ENCODE peak calls at places on chromosomes 16 and 17, in eight cellular contexts. One of them, this sample, is unnamed.

GRCh38 chr17:60160829-60161501 is 11.2 kb downstream of the CA4 start:
- DNase-seq in GM12892: no peak
- DNase-seq in HepG2: no peak
- DNase-seq in endothelial cell of umbilical vein: no peak
- DNase-seq in prostate gland: no peak
- DNase-seq in sigmoid colon: no peak
- DNase-seq in H1: peak
- DNase-seq in breast epithelium: no peak
- DNase-seq in this sample: no peak

GRCh38 chr16:53753431-53753830 is 49.5 kb downstream of the FTO start:
- DNase-seq in GM12892: no peak
- DNase-seq in HepG2: no peak
- DNase-seq in endothelial cell of umbilical vein: no peak
- DNase-seq in prostate gland: no peak
- DNase-seq in sigmoid colon: no peak
- DNase-seq in H1: no peak
- DNase-seq in breast epithelium: no peak
- DNase-seq in this sample: no peak

GRCh38 chr17:65231662-65232335 is 94.6 kb downstream of the RGS9 start:
- DNase-seq in GM12892: peak
- DNase-seq in HepG2: peak
- DNase-seq in endothelial cell of umbilical vein: peak
- DNase-seq in prostate gland: peak
- DNase-seq in sigmoid colon: no peak
- DNase-seq in H1: peak
- DNase-seq in breast epithelium: no peak
- DNase-seq in this sample: peak

GRCh38 chr16:48535831-48536599 is 74.0 kb downstream of the N4BP1 start:
- DNase-seq in GM12892: peak
- DNase-seq in HepG2: peak
- DNase-seq in endothelial cell of umbilical vein: no peak
- DNase-seq in prostate gland: peak
- DNase-seq in sigmoid colon: peak
- DNase-seq in H1: no peak
- DNase-seq in breast epithelium: no peak
- DNase-seq in this sample: peak

GRCh38 chr17:31415004-31415454 is 23.6 kb downstream of the RAB11FIP4 start:
- DNase-seq in GM12892: no peak
- DNase-seq in HepG2: peak
- DNase-seq in endothelial cell of umbilical vein: no peak
- DNase-seq in prostate gland: no peak
- DNase-seq in sigmoid colon: no peak
- DNase-seq in H1: no peak
- DNase-seq in breast epithelium: no peak
- DNase-seq in this sample: no peak

GRCh38 chr16:79764415-79765149 is 164.0 kb upstream of the MAF start:
- DNase-seq in GM12892: no peak
- DNase-seq in HepG2: no peak
- DNase-seq in endothelial cell of umbilical vein: no peak
- DNase-seq in prostate gland: no peak
- DNase-seq in sigmoid colon: no peak
- DNase-seq in H1: no peak
- DNase-seq in breast epithelium: no peak
- DNase-seq in this sample: no peak

GRCh38 chr16:49969356-49970030 is 55.5 kb upstream of the CNEP1R1 start:
- DNase-seq in GM12892: no peak
- DNase-seq in HepG2: peak
- DNase-seq in endothelial cell of umbilical vein: no peak
- DNase-seq in prostate gland: no peak
- DNase-seq in sigmoid colon: no peak
- DNase-seq in H1: no peak
- DNase-seq in breast epithelium: no peak
- DNase-seq in this sample: no peak

GRCh38 chr17:51739245-51739886 is 419.1 kb downstream of the CA10 start:
- DNase-seq in GM12892: no peak
- DNase-seq in HepG2: no peak
- DNase-seq in endothelial cell of umbilical vein: no peak
- DNase-seq in prostate gland: peak
- DNase-seq in sigmoid colon: no peak
- DNase-seq in H1: no peak
- DNase-seq in breast epithelium: no peak
- DNase-seq in this sample: no peak

GRCh38 chr17:511833-512251 is 159.2 kb upstream of the RPH3AL start:
- DNase-seq in GM12892: no peak
- DNase-seq in HepG2: no peak
- DNase-seq in endothelial cell of umbilical vein: no peak
- DNase-seq in prostate gland: no peak
- DNase-seq in sigmoid colon: no peak
- DNase-seq in H1: no peak
- DNase-seq in breast epithelium: no peak
- DNase-seq in this sample: no peak

GRCh38 chr16:8798174-8798527 is 512 bp downstream of the PMM2 start:
- DNase-seq in GM12892: no peak
- DNase-seq in HepG2: peak
- DNase-seq in endothelial cell of umbilical vein: no peak
- DNase-seq in prostate gland: no peak
- DNase-seq in sigmoid colon: no peak
- DNase-seq in H1: no peak
- DNase-seq in breast epithelium: no peak
- DNase-seq in this sample: no peak

DNA sequence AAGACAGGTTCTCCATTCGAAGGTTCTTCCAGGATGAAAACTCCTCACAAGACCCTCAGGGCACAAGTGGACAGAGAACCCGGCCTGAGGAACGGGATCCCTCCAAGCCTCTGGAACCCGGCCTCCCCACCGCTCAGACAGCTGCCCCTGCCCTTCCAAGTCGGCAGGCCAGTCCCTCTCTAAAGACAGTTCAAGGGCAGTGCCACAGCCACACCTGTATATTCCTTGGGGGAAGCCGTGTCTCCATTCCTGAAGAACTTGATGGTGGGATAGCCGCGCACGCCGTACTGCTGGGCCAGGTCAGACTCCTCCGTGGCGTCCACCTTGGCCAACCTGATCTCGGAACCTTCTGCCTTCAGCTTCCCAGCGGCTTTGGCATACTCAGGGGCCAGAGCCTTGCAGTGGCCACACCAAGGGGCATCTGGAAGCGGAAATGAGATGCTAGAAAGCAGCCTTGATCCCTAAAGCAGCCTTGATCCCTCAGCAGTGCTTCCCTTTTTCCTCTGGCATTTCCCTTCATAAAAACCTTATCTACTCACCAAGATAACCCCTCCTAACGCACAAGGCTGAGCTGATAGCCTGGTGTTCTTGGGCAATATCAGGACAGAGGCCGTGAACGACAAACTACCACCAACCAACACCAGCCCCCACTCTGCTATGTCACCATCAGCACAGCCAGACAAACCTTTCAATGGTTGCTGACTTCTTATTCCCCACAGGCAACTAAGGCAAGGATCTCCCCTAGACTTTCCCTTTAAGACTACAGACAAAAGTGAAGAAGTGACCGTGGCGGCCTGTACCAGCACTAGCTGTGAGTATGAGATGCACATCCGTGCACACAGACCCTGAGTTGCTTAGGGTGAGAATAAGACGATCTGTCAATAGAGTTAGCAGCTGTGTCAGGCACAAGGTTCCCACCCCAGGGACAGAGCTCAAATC is 1.1 kb downstream of the P4HB start:
- DNase-seq in GM12892: no peak
- DNase-seq in HepG2: no peak
- DNase-seq in endothelial cell of umbilical vein: no peak
- DNase-seq in prostate gland: no peak
- DNase-seq in sigmoid colon: no peak
- DNase-seq in H1: no peak
- DNase-seq in breast epithelium: no peak
- DNase-seq in this sample: no peak
- TF ChIP-seq POLR2A in GM12892: no peak
- TF ChIP-seq POLR2A in HepG2: no peak
- TF ChIP-seq POLR2A in endothelial cell of umbilical vein: no peak
- TF ChIP-seq POLR2A in prostate gland: no peak
- TF ChIP-seq POLR2A in sigmoid colon: no peak
- TF ChIP-seq POLR2A in H1: no peak
- TF ChIP-seq POLR2A in breast epithelium: no peak
- TF ChIP-seq POLR2A in this sample: peak

DNA sequence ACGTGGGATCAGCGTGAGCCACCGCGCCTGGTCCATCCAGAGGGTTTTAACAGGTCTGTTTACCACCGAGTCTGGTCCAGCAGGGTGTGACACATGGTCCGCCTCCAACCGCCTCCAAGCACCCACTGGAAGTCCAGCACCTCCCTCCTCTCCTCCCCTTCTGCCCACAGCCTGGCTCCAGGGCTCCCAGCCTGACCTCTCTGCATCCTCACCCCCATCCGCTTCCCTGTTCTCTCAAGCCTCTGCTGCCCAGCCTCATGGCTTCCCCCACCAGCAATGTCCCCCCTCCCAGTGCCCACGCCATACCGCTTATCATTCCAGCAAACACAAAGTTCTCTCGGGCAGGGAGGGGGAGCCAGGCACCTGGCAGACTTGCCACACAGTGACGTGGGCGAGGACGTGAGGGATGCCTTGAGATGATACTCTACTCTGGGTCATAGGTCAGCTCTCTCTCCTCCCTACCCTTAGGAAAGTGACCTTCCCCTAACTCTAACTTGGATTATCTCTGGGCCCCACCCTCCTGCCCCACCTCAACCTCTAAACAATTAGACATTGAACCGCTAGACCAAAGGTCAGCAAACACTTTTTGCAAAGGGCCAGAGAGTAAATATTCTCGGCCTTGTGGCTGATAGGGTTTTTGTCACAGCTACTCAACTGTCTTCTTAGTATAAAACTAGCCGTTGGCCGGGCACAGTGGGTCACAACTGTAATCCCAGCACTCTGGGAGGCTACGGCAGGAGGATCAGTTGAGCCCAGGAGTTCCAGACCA is 23.1 kb downstream of the CDC42EP4 start:
- DNase-seq in GM12892: no peak
- DNase-seq in HepG2: peak
- DNase-seq in endothelial cell of umbilical vein: no peak
- DNase-seq in prostate gland: peak
- DNase-seq in sigmoid colon: peak
- DNase-seq in H1: no peak
- DNase-seq in breast epithelium: peak
- DNase-seq in this sample: no peak
- TF ChIP-seq POLR2AphosphoS5 in GM12892: no peak
- TF ChIP-seq POLR2AphosphoS5 in HepG2: no peak
- TF ChIP-seq POLR2AphosphoS5 in endothelial cell of umbilical vein: no peak
- TF ChIP-seq POLR2AphosphoS5 in prostate gland: peak
- TF ChIP-seq POLR2AphosphoS5 in sigmoid colon: peak
- TF ChIP-seq POLR2AphosphoS5 in H1: no peak
- TF ChIP-seq POLR2AphosphoS5 in breast epithelium: no peak
- TF ChIP-seq POLR2AphosphoS5 in this sample: no peak

DNA sequence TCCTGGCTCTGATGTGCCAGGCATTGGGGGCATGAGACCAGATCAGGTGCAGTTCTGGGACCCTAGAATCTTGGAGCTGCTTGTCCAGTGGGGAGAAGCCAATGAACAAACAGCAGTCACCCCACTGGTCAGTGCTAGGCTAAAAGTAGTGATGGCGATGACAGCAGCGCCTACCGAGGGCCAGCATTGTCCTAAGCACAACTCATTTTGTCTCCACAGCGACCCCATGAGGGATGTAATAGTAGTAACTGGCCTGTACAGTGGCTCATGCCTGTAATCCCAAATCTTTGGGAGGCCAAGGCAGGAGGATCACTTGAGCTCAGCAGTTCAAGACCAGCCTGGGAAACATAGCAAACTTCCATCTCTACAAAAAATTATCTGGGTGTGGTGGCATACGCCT is 6.2 kb downstream of the SMCR8 start:
- DNase-seq in GM12892: no peak
- DNase-seq in HepG2: no peak
- DNase-seq in endothelial cell of umbilical vein: no peak
- DNase-seq in prostate gland: no peak
- DNase-seq in sigmoid colon: peak
- DNase-seq in H1: no peak
- DNase-seq in breast epithelium: no peak
- DNase-seq in this sample: no peak
- TF ChIP-seq POLR2A in GM12892: peak
- TF ChIP-seq POLR2A in HepG2: no peak
- TF ChIP-seq POLR2A in endothelial cell of umbilical vein: no peak
- TF ChIP-seq POLR2A in prostate gland: no peak
- TF ChIP-seq POLR2A in sigmoid colon: no peak
- TF ChIP-seq POLR2A in H1: no peak
- TF ChIP-seq POLR2A in breast epithelium: no peak
- TF ChIP-seq POLR2A in this sample: no peak

DNA sequence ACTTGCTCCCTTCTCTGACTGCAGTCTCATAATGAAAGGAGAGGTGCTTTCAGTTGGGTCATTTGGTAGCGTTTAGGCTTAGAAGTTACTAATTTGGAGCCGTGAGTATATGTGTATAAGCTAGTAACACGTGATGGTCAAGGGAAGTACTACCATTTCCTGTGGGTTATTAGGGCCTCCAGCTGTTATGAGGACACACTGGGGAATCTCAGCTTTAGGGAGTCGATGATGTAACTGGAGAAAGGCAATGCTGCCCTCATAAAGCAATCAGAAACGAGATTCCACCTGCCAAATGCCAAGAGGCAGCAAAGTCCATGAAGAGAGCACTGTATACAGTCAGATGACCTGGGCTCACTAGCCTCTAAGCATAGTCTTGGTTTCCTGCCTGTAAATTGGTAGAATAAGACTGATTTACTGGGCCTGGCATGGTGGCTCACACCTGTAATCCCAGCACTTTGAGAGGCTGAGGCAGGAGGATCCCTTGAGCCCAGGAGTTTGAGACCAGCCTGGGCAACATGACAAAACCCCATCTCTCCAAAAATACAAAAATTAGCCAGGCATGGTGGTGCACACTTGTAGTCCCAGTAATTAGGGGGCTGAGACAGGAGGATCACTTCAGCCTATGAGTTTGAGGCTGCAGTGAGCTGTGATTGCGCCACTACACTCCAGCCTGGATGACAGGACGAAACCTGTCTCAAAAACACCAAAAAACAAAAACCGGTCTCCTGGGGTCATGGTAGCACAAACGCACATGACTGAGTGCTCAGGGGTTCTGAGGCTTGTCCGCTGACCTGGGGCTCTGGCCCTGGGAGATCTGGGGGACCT is 53.0 kb downstream of the SF3B3 start:
- DNase-seq in GM12892: no peak
- DNase-seq in HepG2: peak
- DNase-seq in endothelial cell of umbilical vein: peak
- DNase-seq in prostate gland: no peak
- DNase-seq in sigmoid colon: no peak
- DNase-seq in H1: no peak
- DNase-seq in breast epithelium: no peak
- DNase-seq in this sample: no peak
- TF ChIP-seq POLR2AphosphoS5 in GM12892: peak
- TF ChIP-seq POLR2AphosphoS5 in HepG2: peak
- TF ChIP-seq POLR2AphosphoS5 in endothelial cell of umbilical vein: peak
- TF ChIP-seq POLR2AphosphoS5 in prostate gland: no peak
- TF ChIP-seq POLR2AphosphoS5 in sigmoid colon: no peak
- TF ChIP-seq POLR2AphosphoS5 in H1: peak
- TF ChIP-seq POLR2AphosphoS5 in breast epithelium: no peak
- TF ChIP-seq POLR2AphosphoS5 in this sample: peak